ENCODE peak calls at places on chromosomes 12 and 14, in ten cellular contexts. K is amygdala, T is osteoblast, E is glutamatergic neuron, Q is lung microvascular endothelial cell, X is RKO, Z is fibroblast of the aortic adventitia, L is small intestine, U is endothelial cell, I is AG04450. N is an unnamed sample.

GRCh38 chr14:91606851-91607250 is 96.7 kb upstream of the PPP4R3A start:
- DNase-seq in I (no peak), E (no peak), U (no peak), L (no peak), X (no peak), K (no peak), Q (no peak), T (no peak), Z (no peak), N (no peak)

GRCh38 chr12:43255642-43256041 is 296.4 kb downstream of the ADAMTS20 start:
- DNase-seq in U (no peak), T (no peak), Q (no peak), E (no peak), L (no peak), K (no peak), I (no peak), Z (no peak), X (no peak), N (no peak)

GRCh38 chr12:107318554-107318803 is 225.1 kb upstream of the CRY1 start:
- DNase-seq in Q (no peak), Z (no peak), K (no peak), X (no peak), L (no peak), E (no peak), I (no peak), T (peak), U (no peak), N (no peak)

GRCh38 chr14:24920265-24921080 is 129.5 kb downstream of the STXBP6 start:
- DNase-seq in K (no peak), Q (no peak), L (no peak), E (no peak), I (no peak), X (no peak), T (no peak), Z (no peak), U (no peak), N (no peak)

GRCh38 chr12:9378430-9378835 is 170.2 kb upstream of the PZP start:
- DNase-seq in I (no peak), U (peak), Z (no peak), L (peak), E (no peak), Q (peak), K (no peak), T (no peak), X (peak), N (no peak)

GRCh38 chr12:109624467-109624866 is 50.9 kb downstream of the MVK start:
- DNase-seq in L (no peak), Q (no peak), E (no peak), I (no peak), X (no peak), T (no peak), K (no peak), U (no peak), Z (no peak), N (no peak)

GRCh38 chr14:31969371-31969770 is 107.7 kb upstream of the ARHGAP5 start:
- DNase-seq in T (no peak), E (no peak), Q (no peak), U (no peak), X (no peak), K (no peak), Z (no peak), I (no peak), L (no peak), N (no peak)

GRCh38 chr12:38919191-38919590 is 13.8 kb upstream of the CPNE8 start:
- DNase-seq in X (no peak), Z (peak), I (no peak), Q (peak), L (no peak), E (no peak), U (no peak), T (peak), K (peak), N (no peak)

GRCh38 chr14:88323520-88324199 is 591 bp upstream of the KCNK10 start:
- DNase-seq in T (peak), U (peak), E (peak), Z (no peak), I (no peak), K (peak), L (no peak), Q (no peak), X (no peak), N (no peak)

GRCh38 chr14:89933002-89933401 is 21.5 kb downstream of the EFCAB11 start:
- DNase-seq in U (no peak), E (no peak), L (no peak), X (no peak), Q (no peak), T (no peak), Z (no peak), I (no peak), K (no peak), N (no peak)

GRCh38 chr14:103748539-103748867 is 32.9 kb downstream of the ZFYVE21 start:
- DNase-seq in U (no peak), I (no peak), E (no peak), Q (no peak), X (no peak), K (no peak), Z (no peak), T (no peak), L (no peak), N (no peak)

GRCh38 chr12:89316705-89317139 is 35.6 kb downstream of the DUSP6 start:
- DNase-seq in X (no peak), E (no peak), Z (no peak), L (no peak), Q (no peak), I (no peak), T (no peak), K (no peak), U (no peak), N (no peak)

GRCh38 chr14:29149798-29150197 is 383.2 kb downstream of the FOXG1 start:
- DNase-seq in E (no peak), Q (no peak), T (no peak), K (no peak), L (no peak), U (no peak), Z (no peak), X (no peak), I (no peak), N (no peak)